ENCODE peak calls at places on chromosomes 2 and 18, in eight cellular contexts. One of them, this sample, is unnamed.

GRCh38 chr2:113822087-113822805 is 65.8 kb upstream of the SLC35F5 start:
- DNase-seq in transverse colon: no peak
- DNase-seq in Peyer's patch: no peak
- DNase-seq in heart right ventricle: no peak
- DNase-seq in CD8-positive, alpha-beta T cell: no peak
- DNase-seq in IMR-90: peak; percentile 17
- DNase-seq in psoas muscle: no peak
- DNase-seq in GM12878: no peak
- DNase-seq in this sample: no peak

GRCh38 chr2:237774811-237775553 is 23.6 kb upstream of the RBM44 start:
- DNase-seq in psoas muscle: no peak
- DNase-seq in IMR-90: peak; percentile 50
- DNase-seq in transverse colon: peak; percentile 57
- DNase-seq in Peyer's patch: peak; percentile 78
- DNase-seq in heart right ventricle: peak; percentile 54
- DNase-seq in CD8-positive, alpha-beta T cell: peak; percentile 44
- DNase-seq in GM12878: peak; percentile 11
- DNase-seq in this sample: peak; percentile 26

GRCh38 chr2:201923991-201924390 is 109.7 kb upstream of the FZD7 start:
- DNase-seq in transverse colon: no peak
- DNase-seq in heart right ventricle: no peak
- DNase-seq in Peyer's patch: no peak
- DNase-seq in CD8-positive, alpha-beta T cell: no peak
- DNase-seq in psoas muscle: no peak
- DNase-seq in GM12878: no peak
- DNase-seq in IMR-90: no peak
- DNase-seq in this sample: no peak

GRCh38 chr2:187129866-187130265 is 280.9 kb upstream of the ZSWIM2 start:
- DNase-seq in psoas muscle: no peak
- DNase-seq in CD8-positive, alpha-beta T cell: no peak
- DNase-seq in IMR-90: no peak
- DNase-seq in transverse colon: no peak
- DNase-seq in heart right ventricle: no peak
- DNase-seq in Peyer's patch: no peak
- DNase-seq in GM12878: no peak
- DNase-seq in this sample: no peak

GRCh38 chr2:217943379-217944321 is 59.1 kb downstream of the TNS1 start:
- DNase-seq in psoas muscle: peak; percentile 80
- DNase-seq in transverse colon: peak; percentile 75
- DNase-seq in CD8-positive, alpha-beta T cell: no peak
- DNase-seq in heart right ventricle: peak; percentile 91
- DNase-seq in GM12878: no peak
- DNase-seq in Peyer's patch: peak; percentile 68
- DNase-seq in IMR-90: peak; percentile 58
- DNase-seq in this sample: no peak

GRCh38 chr2:240340361-240340761 is 95.1 kb upstream of the GPC1 start:
- DNase-seq in transverse colon: no peak
- DNase-seq in CD8-positive, alpha-beta T cell: no peak
- DNase-seq in Peyer's patch: peak; percentile 41
- DNase-seq in psoas muscle: no peak
- DNase-seq in IMR-90: no peak
- DNase-seq in heart right ventricle: no peak
- DNase-seq in GM12878: no peak
- DNase-seq in this sample: no peak

GRCh38 chr18:49618741-49619392 is 57.0 kb downstream of the LIPG start:
- DNase-seq in heart right ventricle: no peak
- DNase-seq in psoas muscle: no peak
- DNase-seq in IMR-90: no peak
- DNase-seq in Peyer's patch: peak; percentile 65
- DNase-seq in transverse colon: peak; percentile 62
- DNase-seq in CD8-positive, alpha-beta T cell: no peak
- DNase-seq in GM12878: no peak
- DNase-seq in this sample: no peak

GRCh38 chr18:73942956-73943355 is 204.7 kb downstream of the FBXO15 start:
- DNase-seq in heart right ventricle: no peak
- DNase-seq in GM12878: no peak
- DNase-seq in transverse colon: no peak
- DNase-seq in IMR-90: no peak
- DNase-seq in psoas muscle: no peak
- DNase-seq in CD8-positive, alpha-beta T cell: no peak
- DNase-seq in Peyer's patch: no peak
- DNase-seq in this sample: no peak

GRCh38 chr2:109094144-109094543 is 34.9 kb upstream of the SH3RF3 start:
- DNase-seq in IMR-90: no peak
- DNase-seq in Peyer's patch: no peak
- DNase-seq in heart right ventricle: no peak
- DNase-seq in GM12878: no peak
- DNase-seq in CD8-positive, alpha-beta T cell: no peak
- DNase-seq in psoas muscle: no peak
- DNase-seq in transverse colon: no peak
- DNase-seq in this sample: no peak

GRCh38 chr2:39265315-39265714 is 21.5 kb upstream of the CDKL4 start:
- DNase-seq in heart right ventricle: no peak
- DNase-seq in GM12878: no peak
- DNase-seq in Peyer's patch: no peak
- DNase-seq in transverse colon: no peak
- DNase-seq in IMR-90: no peak
- DNase-seq in CD8-positive, alpha-beta T cell: no peak
- DNase-seq in psoas muscle: no peak
- DNase-seq in this sample: no peak

GRCh38 chr2:162200636-162201035 is 42.6 kb downstream of the FAP start:
- DNase-seq in heart right ventricle: no peak
- DNase-seq in transverse colon: no peak
- DNase-seq in psoas muscle: no peak
- DNase-seq in IMR-90: no peak
- DNase-seq in GM12878: no peak
- DNase-seq in Peyer's patch: no peak
- DNase-seq in CD8-positive, alpha-beta T cell: no peak
- DNase-seq in this sample: no peak

GRCh38 chr2:111975053-111975552 is 76.7 kb downstream of the MERTK start:
- DNase-seq in IMR-90: peak; percentile 95
- DNase-seq in transverse colon: no peak
- DNase-seq in Peyer's patch: peak; percentile 77
- DNase-seq in GM12878: no peak
- DNase-seq in heart right ventricle: no peak
- DNase-seq in CD8-positive, alpha-beta T cell: no peak
- DNase-seq in psoas muscle: no peak
- DNase-seq in this sample: no peak

GRCh38 chr2:128439231-128440086 is 120.8 kb upstream of the HS6ST1 start:
- DNase-seq in CD8-positive, alpha-beta T cell: no peak
- DNase-seq in IMR-90: no peak
- DNase-seq in GM12878: no peak
- DNase-seq in heart right ventricle: no peak
- DNase-seq in psoas muscle: no peak
- DNase-seq in transverse colon: no peak
- DNase-seq in Peyer's patch: peak; percentile 39
- DNase-seq in this sample: no peak

GRCh38 chr18:50819027-50819726 is 639 bp downstream of the MRO start:
- DNase-seq in CD8-positive, alpha-beta T cell: no peak
- DNase-seq in Peyer's patch: peak; percentile 77
- DNase-seq in IMR-90: no peak
- DNase-seq in GM12878: no peak
- DNase-seq in transverse colon: peak; percentile 59
- DNase-seq in psoas muscle: peak; percentile 23
- DNase-seq in heart right ventricle: peak; percentile 19
- DNase-seq in this sample: no peak

GRCh38 chr2:216431457-216431856 is 19.2 kb downstream of the SMARCAL1 start:
- DNase-seq in CD8-positive, alpha-beta T cell: no peak
- DNase-seq in IMR-90: no peak
- DNase-seq in heart right ventricle: no peak
- DNase-seq in psoas muscle: no peak
- DNase-seq in transverse colon: no peak
- DNase-seq in GM12878: no peak
- DNase-seq in Peyer's patch: no peak
- DNase-seq in this sample: no peak

GRCh38 chr18:31983976-31984375 is 34.6 kb upstream of the RNF125 start:
- DNase-seq in CD8-positive, alpha-beta T cell: no peak
- DNase-seq in psoas muscle: no peak
- DNase-seq in IMR-90: no peak
- DNase-seq in transverse colon: no peak
- DNase-seq in Peyer's patch: no peak
- DNase-seq in GM12878: no peak
- DNase-seq in heart right ventricle: no peak
- DNase-seq in this sample: no peak

GRCh38 chr2:126200538-126200937 is 455.4 kb upstream of the GYPC start:
- DNase-seq in GM12878: no peak
- DNase-seq in IMR-90: no peak
- DNase-seq in heart right ventricle: no peak
- DNase-seq in Peyer's patch: no peak
- DNase-seq in psoas muscle: no peak
- DNase-seq in CD8-positive, alpha-beta T cell: no peak
- DNase-seq in transverse colon: no peak
- DNase-seq in this sample: no peak
- H3K9me3 ChIP-seq in GM12878: no peaks in the 10 kb centered on the region
- H3K9me3 ChIP-seq in IMR-90: peaks cover 2% of the 10 kb centered on the region
- H3K9me3 ChIP-seq in heart right ventricle: no peaks in the 10 kb centered on the region
- H3K9me3 ChIP-seq in Peyer's patch: no peaks in the 10 kb centered on the region
- H3K9me3 ChIP-seq in psoas muscle: no peaks in the 10 kb centered on the region
- H3K9me3 ChIP-seq in CD8-positive, alpha-beta T cell: no peaks in the 10 kb centered on the region
- H3K9me3 ChIP-seq in transverse colon: no peaks in the 10 kb centered on the region
- H3K9me3 ChIP-seq in this sample: no peaks in the 10 kb centered on the region

GRCh38 chr18:70500748-70501147 is 211.9 kb downstream of the SOCS6 start:
- DNase-seq in transverse colon: no peak
- DNase-seq in IMR-90: no peak
- DNase-seq in heart right ventricle: no peak
- DNase-seq in Peyer's patch: no peak
- DNase-seq in CD8-positive, alpha-beta T cell: no peak
- DNase-seq in psoas muscle: no peak
- DNase-seq in GM12878: no peak
- DNase-seq in this sample: no peak

GRCh38 chr18:70499218-70499691 is 210.4 kb downstream of the SOCS6 start:
- DNase-seq in IMR-90: no peak
- DNase-seq in psoas muscle: no peak
- DNase-seq in Peyer's patch: peak; percentile 46
- DNase-seq in transverse colon: no peak
- DNase-seq in CD8-positive, alpha-beta T cell: no peak
- DNase-seq in heart right ventricle: no peak
- DNase-seq in GM12878: no peak
- DNase-seq in this sample: peak; percentile 11

GRCh38 chr18:70494524-70494923 is 205.7 kb downstream of the SOCS6 start:
- DNase-seq in heart right ventricle: no peak
- DNase-seq in CD8-positive, alpha-beta T cell: no peak
- DNase-seq in IMR-90: no peak
- DNase-seq in Peyer's patch: no peak
- DNase-seq in GM12878: no peak
- DNase-seq in psoas muscle: no peak
- DNase-seq in transverse colon: no peak
- DNase-seq in this sample: no peak

GRCh38 chr18:70493461-70493860 is 204.6 kb downstream of the SOCS6 start:
- DNase-seq in CD8-positive, alpha-beta T cell: no peak
- DNase-seq in IMR-90: no peak
- DNase-seq in psoas muscle: no peak
- DNase-seq in transverse colon: no peak
- DNase-seq in GM12878: no peak
- DNase-seq in Peyer's patch: no peak
- DNase-seq in heart right ventricle: no peak
- DNase-seq in this sample: no peak

DNA sequence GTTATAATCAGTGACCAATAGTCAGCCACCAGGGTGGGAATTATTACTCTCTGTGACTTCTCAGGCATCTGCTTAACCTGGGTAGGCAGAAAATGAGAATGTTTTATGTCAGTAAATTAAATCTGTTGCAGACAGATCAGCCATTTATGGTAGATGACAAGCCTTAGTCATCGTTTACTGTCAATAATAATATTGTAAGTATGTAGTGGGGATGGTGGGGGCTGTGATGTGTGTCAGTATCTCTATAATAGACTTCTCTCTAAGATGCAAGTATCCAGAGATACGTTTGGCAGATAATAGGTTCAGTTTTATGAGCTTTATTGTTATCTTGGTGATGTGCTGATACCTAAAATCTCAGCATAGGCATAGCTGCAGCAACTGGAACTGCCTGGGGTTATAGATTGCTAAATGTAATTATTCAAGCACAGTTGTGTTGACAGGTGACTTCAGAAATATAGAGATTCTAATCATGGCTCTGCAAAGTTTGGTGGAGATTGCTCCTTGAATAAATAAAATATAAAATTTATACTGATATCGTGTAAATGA is 208.0 kb downstream of the SOCS6 start:
- DNase-seq in psoas muscle: no peak
- DNase-seq in GM12878: no peak
- DNase-seq in transverse colon: no peak
- DNase-seq in IMR-90: no peak
- DNase-seq in heart right ventricle: no peak
- DNase-seq in CD8-positive, alpha-beta T cell: no peak
- DNase-seq in Peyer's patch: no peak
- DNase-seq in this sample: no peak
- H3K9me3 ChIP-seq in psoas muscle: no peaks in the 10 kb centered on the region
- H3K9me3 ChIP-seq in GM12878: no peaks in the 10 kb centered on the region
- H3K9me3 ChIP-seq in transverse colon: no peaks in the 10 kb centered on the region
- H3K9me3 ChIP-seq in IMR-90: no peaks in the 10 kb centered on the region
- H3K9me3 ChIP-seq in heart right ventricle: no peaks in the 10 kb centered on the region
- H3K9me3 ChIP-seq in CD8-positive, alpha-beta T cell: no peaks in the 10 kb centered on the region
- H3K9me3 ChIP-seq in Peyer's patch: no peaks in the 10 kb centered on the region
- H3K9me3 ChIP-seq in this sample: no peaks in the 10 kb centered on the region

DNA sequence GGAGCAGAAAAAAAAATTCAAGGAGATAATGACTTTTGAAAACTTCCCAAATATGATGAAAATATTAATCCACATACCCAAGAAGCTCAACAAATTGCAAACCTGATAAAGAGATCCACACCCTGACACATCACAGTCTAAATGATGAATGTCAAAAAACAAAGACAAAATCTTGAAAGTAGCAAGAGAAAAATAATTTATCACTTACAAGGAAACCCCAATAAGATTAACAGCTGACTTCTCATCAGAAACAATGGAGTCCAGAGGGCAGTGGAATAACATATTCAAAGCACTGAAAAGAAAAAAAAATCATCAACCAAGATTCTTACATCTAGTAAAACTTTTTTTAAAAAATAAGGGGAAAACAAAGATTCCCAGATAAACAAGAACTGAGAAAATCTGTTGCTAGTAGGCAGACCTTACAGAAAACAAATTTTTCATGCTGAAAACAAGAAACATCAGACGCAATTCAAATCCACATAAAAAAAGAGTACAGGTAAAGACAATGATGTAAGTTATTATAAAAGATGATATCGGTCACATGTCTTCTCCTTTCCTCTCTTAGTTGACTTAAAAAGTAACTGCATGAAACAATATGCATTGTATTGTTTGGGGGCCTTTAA is 21.3 kb downstream of the SLC66A2 start:
- DNase-seq in GM12878: no peak
- DNase-seq in heart right ventricle: no peak
- DNase-seq in psoas muscle: no peak
- DNase-seq in CD8-positive, alpha-beta T cell: no peak
- DNase-seq in IMR-90: peak; percentile 13
- DNase-seq in transverse colon: no peak
- DNase-seq in Peyer's patch: no peak
- DNase-seq in this sample: no peak
- H3K9me3 ChIP-seq in GM12878: peaks cover 23% of the 10 kb centered on the region
- H3K9me3 ChIP-seq in heart right ventricle: peaks cover 51% of the 10 kb centered on the region
- H3K9me3 ChIP-seq in psoas muscle: peaks cover 22% of the 10 kb centered on the region
- H3K9me3 ChIP-seq in CD8-positive, alpha-beta T cell: peaks cover 16% of the 10 kb centered on the region
- H3K9me3 ChIP-seq in IMR-90: peaks cover 22% of the 10 kb centered on the region
- H3K9me3 ChIP-seq in transverse colon: peaks cover 35% of the 10 kb centered on the region
- H3K9me3 ChIP-seq in Peyer's patch: no peaks in the 10 kb centered on the region
- H3K9me3 ChIP-seq in this sample: peaks cover 47% of the 10 kb centered on the region

DNA sequence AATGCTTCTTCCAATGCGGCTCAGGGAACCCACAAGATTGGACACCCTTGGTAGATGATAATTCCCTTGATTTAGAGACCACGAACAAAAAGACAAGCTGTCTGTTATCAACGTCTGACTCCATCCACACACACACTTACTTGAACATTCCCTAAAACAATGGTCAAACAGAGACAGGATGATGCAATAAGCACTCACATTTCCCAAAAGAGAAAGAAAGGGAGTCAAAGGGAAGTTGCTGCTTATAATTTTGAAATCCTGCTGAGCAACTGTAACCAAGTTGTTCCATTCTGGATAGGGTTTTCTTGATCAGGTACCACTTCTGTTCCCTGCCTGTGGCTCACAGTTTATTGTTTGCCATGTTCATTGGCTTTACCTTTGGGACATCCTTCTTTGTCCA is 571.3 kb upstream of the CNTNAP5 start:
- DNase-seq in transverse colon: no peak
- DNase-seq in Peyer's patch: no peak
- DNase-seq in heart right ventricle: no peak
- DNase-seq in psoas muscle: no peak
- DNase-seq in IMR-90: no peak
- DNase-seq in GM12878: no peak
- DNase-seq in CD8-positive, alpha-beta T cell: no peak
- DNase-seq in this sample: no peak
- H3K9me3 ChIP-seq in transverse colon: no peaks in the 10 kb centered on the region
- H3K9me3 ChIP-seq in Peyer's patch: no peaks in the 10 kb centered on the region
- H3K9me3 ChIP-seq in heart right ventricle: no peaks in the 10 kb centered on the region
- H3K9me3 ChIP-seq in psoas muscle: no peaks in the 10 kb centered on the region
- H3K9me3 ChIP-seq in IMR-90: no peaks in the 10 kb centered on the region
- H3K9me3 ChIP-seq in GM12878: no peaks in the 10 kb centered on the region
- H3K9me3 ChIP-seq in CD8-positive, alpha-beta T cell: no peaks in the 10 kb centered on the region
- H3K9me3 ChIP-seq in this sample: no peaks in the 10 kb centered on the region